ENCODE peak calls at places on chromosomes 5 and 9, in ten cellular contexts. One of them, this sample, is unnamed.

GRCh38 chr9:108565651-108566378 is 290.0 kb downstream of the ACTL7B start:
- DNase-seq in BJ: peak; percentile 39
- DNase-seq in upper lobe of left lung: no peak
- DNase-seq in fibroblast of mammary gland: peak; percentile 93
- DNase-seq in lower lobe of right lung: no peak
- DNase-seq in stomach: peak; percentile 60
- DNase-seq in left lung: no peak
- DNase-seq in right atrium auricular region: no peak
- DNase-seq in IMR-90: peak; percentile 88
- DNase-seq in heart left ventricle: peak; percentile 48
- DNase-seq in this sample: peak; percentile 77

GRCh38 chr5:73447234-73448071 is 1.1 kb downstream of the FOXD1 start:
- DNase-seq in BJ: no peak
- DNase-seq in upper lobe of left lung: peak; percentile 86
- DNase-seq in fibroblast of mammary gland: peak; percentile 58
- DNase-seq in lower lobe of right lung: peak; percentile 50
- DNase-seq in stomach: no peak
- DNase-seq in left lung: peak; percentile 82
- DNase-seq in right atrium auricular region: no peak
- DNase-seq in IMR-90: peak; percentile 75
- DNase-seq in heart left ventricle: no peak
- DNase-seq in this sample: no peak

GRCh38 chr5:172622091-172623046 is 18.7 kb upstream of the NEURL1B start:
- DNase-seq in BJ: no peak
- DNase-seq in upper lobe of left lung: no peak
- DNase-seq in fibroblast of mammary gland: no peak
- DNase-seq in lower lobe of right lung: no peak
- DNase-seq in stomach: no peak
- DNase-seq in left lung: no peak
- DNase-seq in right atrium auricular region: no peak
- DNase-seq in IMR-90: no peak
- DNase-seq in heart left ventricle: no peak
- DNase-seq in this sample: no peak

GRCh38 chr9:86202338-86202882 is 57.0 kb downstream of the C9orf153 start:
- DNase-seq in BJ: no peak
- DNase-seq in upper lobe of left lung: no peak
- DNase-seq in fibroblast of mammary gland: peak; percentile 62
- DNase-seq in lower lobe of right lung: no peak
- DNase-seq in stomach: no peak
- DNase-seq in left lung: no peak
- DNase-seq in right atrium auricular region: no peak
- DNase-seq in IMR-90: peak; percentile 61
- DNase-seq in heart left ventricle: no peak
- DNase-seq in this sample: peak; percentile 17

GRCh38 chr9:4741365-4742031 is 496 bp upstream of the AK3 start:
- DNase-seq in BJ: no peak
- DNase-seq in upper lobe of left lung: no peak
- DNase-seq in fibroblast of mammary gland: peak; percentile 18
- DNase-seq in lower lobe of right lung: no peak
- DNase-seq in stomach: peak; percentile 52
- DNase-seq in left lung: peak; percentile 79
- DNase-seq in right atrium auricular region: no peak
- DNase-seq in IMR-90: no peak
- DNase-seq in heart left ventricle: peak; percentile 40
- DNase-seq in this sample: no peak

GRCh38 chr9:87873607-87874319 is 8.9 kb upstream of the SPATA31E1 start:
- DNase-seq in BJ: no peak
- DNase-seq in upper lobe of left lung: no peak
- DNase-seq in fibroblast of mammary gland: no peak
- DNase-seq in lower lobe of right lung: no peak
- DNase-seq in stomach: no peak
- DNase-seq in left lung: no peak
- DNase-seq in right atrium auricular region: peak; percentile 28
- DNase-seq in IMR-90: peak; percentile 31
- DNase-seq in heart left ventricle: no peak
- DNase-seq in this sample: no peak

GRCh38 chr5:11869203-11869602 is 35.0 kb downstream of the CTNND2 start:
- DNase-seq in BJ: no peak
- DNase-seq in upper lobe of left lung: no peak
- DNase-seq in fibroblast of mammary gland: no peak
- DNase-seq in lower lobe of right lung: no peak
- DNase-seq in stomach: no peak
- DNase-seq in left lung: no peak
- DNase-seq in right atrium auricular region: no peak
- DNase-seq in IMR-90: no peak
- DNase-seq in heart left ventricle: no peak
- DNase-seq in this sample: no peak

GRCh38 chr5:142857405-142857804 is 87.2 kb downstream of the ARHGAP26 start:
- DNase-seq in BJ: no peak
- DNase-seq in upper lobe of left lung: no peak
- DNase-seq in fibroblast of mammary gland: no peak
- DNase-seq in lower lobe of right lung: no peak
- DNase-seq in stomach: no peak
- DNase-seq in left lung: no peak
- DNase-seq in right atrium auricular region: no peak
- DNase-seq in IMR-90: no peak
- DNase-seq in heart left ventricle: no peak
- DNase-seq in this sample: no peak

GRCh38 chr5:130213607-130214006 is 309.3 kb downstream of the CHSY3 start:
- DNase-seq in BJ: no peak
- DNase-seq in upper lobe of left lung: no peak
- DNase-seq in fibroblast of mammary gland: peak; percentile 46
- DNase-seq in lower lobe of right lung: no peak
- DNase-seq in stomach: no peak
- DNase-seq in left lung: no peak
- DNase-seq in right atrium auricular region: no peak
- DNase-seq in IMR-90: no peak
- DNase-seq in heart left ventricle: no peak
- DNase-seq in this sample: no peak

GRCh38 chr5:161176221-161176620 is 324.2 kb upstream of the ATP10B start:
- DNase-seq in BJ: no peak
- DNase-seq in upper lobe of left lung: no peak
- DNase-seq in fibroblast of mammary gland: no peak
- DNase-seq in lower lobe of right lung: no peak
- DNase-seq in stomach: no peak
- DNase-seq in left lung: no peak
- DNase-seq in right atrium auricular region: no peak
- DNase-seq in IMR-90: no peak
- DNase-seq in heart left ventricle: no peak
- DNase-seq in this sample: no peak

GRCh38 chr5:179437341-179438001 is 92.2 kb upstream of the ADAMTS2 start:
- DNase-seq in BJ: no peak
- DNase-seq in upper lobe of left lung: peak; percentile 72
- DNase-seq in fibroblast of mammary gland: no peak
- DNase-seq in lower lobe of right lung: peak; percentile 30
- DNase-seq in stomach: no peak
- DNase-seq in left lung: peak; percentile 80
- DNase-seq in right atrium auricular region: no peak
- DNase-seq in IMR-90: no peak
- DNase-seq in heart left ventricle: no peak
- DNase-seq in this sample: no peak

GRCh38 chr5:147534172-147534951 is 24.5 kb upstream of the DPYSL3 start:
- DNase-seq in BJ: no peak
- DNase-seq in upper lobe of left lung: no peak
- DNase-seq in fibroblast of mammary gland: peak; percentile 88
- DNase-seq in lower lobe of right lung: no peak
- DNase-seq in stomach: no peak
- DNase-seq in left lung: no peak
- DNase-seq in right atrium auricular region: no peak
- DNase-seq in IMR-90: peak; percentile 77
- DNase-seq in heart left ventricle: no peak
- DNase-seq in this sample: peak; percentile 59

GRCh38 chr5:115389074-115389798 is 92.8 kb upstream of the CCDC112 start:
- DNase-seq in BJ: peak; percentile 55
- DNase-seq in upper lobe of left lung: no peak
- DNase-seq in fibroblast of mammary gland: peak; percentile 73
- DNase-seq in lower lobe of right lung: no peak
- DNase-seq in stomach: no peak
- DNase-seq in left lung: no peak
- DNase-seq in right atrium auricular region: no peak
- DNase-seq in IMR-90: peak; percentile 48
- DNase-seq in heart left ventricle: no peak
- DNase-seq in this sample: no peak

GRCh38 chr9:38068616-38068865 is 486 bp downstream of the SHB start:
- DNase-seq in BJ: no peak
- DNase-seq in upper lobe of left lung: no peak
- DNase-seq in fibroblast of mammary gland: no peak
- DNase-seq in lower lobe of right lung: no peak
- DNase-seq in stomach: peak; percentile 46
- DNase-seq in left lung: no peak
- DNase-seq in right atrium auricular region: no peak
- DNase-seq in IMR-90: peak; percentile 59
- DNase-seq in heart left ventricle: peak; percentile 51
- DNase-seq in this sample: no peak

GRCh38 chr9:106945727-106946690 is 83.0 kb downstream of the ZNF462 start:
- DNase-seq in BJ: no peak
- DNase-seq in upper lobe of left lung: no peak
- DNase-seq in fibroblast of mammary gland: peak; percentile 94
- DNase-seq in lower lobe of right lung: no peak
- DNase-seq in stomach: no peak
- DNase-seq in left lung: no peak
- DNase-seq in right atrium auricular region: no peak
- DNase-seq in IMR-90: peak; percentile 91
- DNase-seq in heart left ventricle: no peak
- DNase-seq in this sample: peak; percentile 52

GRCh38 chr9:1222511-1222910 is 172.4 kb downstream of the DMRT2 start:
- DNase-seq in BJ: no peak
- DNase-seq in upper lobe of left lung: no peak
- DNase-seq in fibroblast of mammary gland: peak; percentile 46
- DNase-seq in lower lobe of right lung: no peak
- DNase-seq in stomach: no peak
- DNase-seq in left lung: no peak
- DNase-seq in right atrium auricular region: no peak
- DNase-seq in IMR-90: peak; percentile 76
- DNase-seq in heart left ventricle: no peak
- DNase-seq in this sample: no peak

DNA sequence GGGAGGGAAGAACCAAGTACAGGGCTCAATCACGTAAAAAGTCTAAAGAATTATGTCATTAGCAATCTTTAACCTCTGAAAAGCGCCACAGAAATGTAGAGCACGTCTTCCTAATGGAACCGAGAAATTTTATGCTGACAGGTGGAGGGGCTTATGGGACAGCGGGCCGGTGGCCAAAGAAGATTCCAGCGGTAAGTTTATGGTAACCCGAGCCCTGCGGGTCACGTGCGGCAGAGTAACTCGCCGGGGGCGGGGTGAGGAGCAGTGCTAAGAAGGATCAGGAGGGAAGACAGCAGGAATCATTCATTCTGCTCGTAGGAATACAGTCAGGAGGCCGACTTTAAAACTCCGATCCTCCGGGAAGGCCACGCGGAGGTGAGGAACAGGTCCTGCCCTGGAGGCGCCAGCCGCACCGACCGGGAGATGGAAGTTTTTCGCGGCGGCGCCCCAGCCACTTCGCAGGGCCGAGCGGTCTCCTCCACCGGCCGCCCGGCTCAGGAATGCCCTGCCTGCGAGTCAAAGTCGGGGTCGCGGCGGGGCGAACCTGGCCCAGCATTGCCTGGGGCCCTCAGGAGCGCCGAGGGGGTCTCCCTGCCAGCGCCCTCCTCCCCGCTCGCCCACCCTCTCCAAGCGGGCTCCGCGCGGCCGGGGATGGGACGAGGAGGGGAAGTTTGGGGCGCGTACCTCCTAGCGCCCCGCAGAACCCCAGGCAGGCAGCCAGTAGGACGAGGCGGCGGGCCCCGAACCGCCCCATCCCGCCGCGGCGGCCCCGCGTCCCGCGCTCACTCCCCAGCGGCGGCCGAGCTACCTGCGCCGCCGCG is 101.8 kb downstream of the ESM1 start:
- DNase-seq in BJ: no peak
- DNase-seq in upper lobe of left lung: peak; percentile 86
- DNase-seq in fibroblast of mammary gland: peak; percentile 40
- DNase-seq in lower lobe of right lung: peak; percentile 60
- DNase-seq in stomach: peak; percentile 50
- DNase-seq in left lung: peak; percentile 84
- DNase-seq in right atrium auricular region: no peak
- DNase-seq in IMR-90: peak; percentile 54
- DNase-seq in heart left ventricle: peak; percentile 23
- DNase-seq in this sample: no peak
- H3K4me3 ChIP-seq in BJ: peak overlapping the region; percentile 49
- H3K4me3 ChIP-seq in upper lobe of left lung: peak overlapping the region; percentile 53
- H3K4me3 ChIP-seq in fibroblast of mammary gland: peak overlapping the region; percentile 35
- H3K4me3 ChIP-seq in lower lobe of right lung: peak overlapping the region; percentile 58
- H3K4me3 ChIP-seq in stomach: peak overlapping the region; percentile 52
- H3K4me3 ChIP-seq in left lung: peak overlapping the region; percentile 32
- H3K4me3 ChIP-seq in right atrium auricular region: peak overlapping the region; percentile 37
- H3K4me3 ChIP-seq in IMR-90: peak overlapping the region; percentile 30
- H3K4me3 ChIP-seq in heart left ventricle: peak overlapping the region; percentile 46
- H3K4me3 ChIP-seq in this sample: peak overlapping the region; percentile 30

DNA sequence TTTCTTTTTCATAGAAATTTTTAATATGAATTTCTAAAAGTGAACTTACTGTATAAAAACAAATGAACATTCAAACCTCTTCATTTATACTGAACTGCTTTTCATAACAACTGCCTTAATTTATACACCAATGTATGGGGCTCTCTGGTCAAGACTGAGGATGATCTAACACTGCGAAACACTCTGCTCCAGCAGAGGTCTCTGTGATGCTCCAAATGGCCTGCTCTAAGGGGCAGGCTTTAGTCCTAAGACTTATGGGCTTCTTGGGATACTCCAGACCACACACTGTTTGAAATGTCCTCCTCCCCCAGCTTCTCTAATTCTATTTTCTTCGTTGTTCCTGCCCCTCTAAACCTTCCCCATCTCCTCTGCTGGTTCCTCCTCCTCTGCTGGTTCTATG is 58.5 kb downstream of the LIFR start:
- DNase-seq in BJ: no peak
- DNase-seq in upper lobe of left lung: no peak
- DNase-seq in fibroblast of mammary gland: peak; percentile 45
- DNase-seq in lower lobe of right lung: no peak
- DNase-seq in stomach: no peak
- DNase-seq in left lung: no peak
- DNase-seq in right atrium auricular region: no peak
- DNase-seq in IMR-90: peak; percentile 31
- DNase-seq in heart left ventricle: no peak
- DNase-seq in this sample: no peak
- TF ChIP-seq CTCF in BJ: peak; percentile 22
- TF ChIP-seq CTCF in upper lobe of left lung: no peak
- TF ChIP-seq CTCF in fibroblast of mammary gland: peak; percentile 31
- TF ChIP-seq CTCF in lower lobe of right lung: no peak
- TF ChIP-seq CTCF in stomach: no peak
- TF ChIP-seq CTCF in left lung: no peak
- TF ChIP-seq CTCF in right atrium auricular region: peak; percentile 35
- TF ChIP-seq CTCF in IMR-90: no peak
- TF ChIP-seq CTCF in heart left ventricle: peak; percentile 12
- TF ChIP-seq CTCF in this sample: peak; percentile 24

GRCh38 chr9:23683021-23683431 is 143.0 kb downstream of the ELAVL2 start:
- DNase-seq in BJ: no peak
- DNase-seq in upper lobe of left lung: no peak
- DNase-seq in fibroblast of mammary gland: no peak
- DNase-seq in lower lobe of right lung: no peak
- DNase-seq in stomach: no peak
- DNase-seq in left lung: no peak
- DNase-seq in right atrium auricular region: no peak
- DNase-seq in IMR-90: no peak
- DNase-seq in heart left ventricle: no peak
- DNase-seq in this sample: no peak
- H3K4me3 ChIP-seq in BJ: no peak overlapping the region
- H3K4me3 ChIP-seq in upper lobe of left lung: no peak overlapping the region
- H3K4me3 ChIP-seq in fibroblast of mammary gland: no peak overlapping the region
- H3K4me3 ChIP-seq in lower lobe of right lung: no peak overlapping the region
- H3K4me3 ChIP-seq in stomach: no peak overlapping the region
- H3K4me3 ChIP-seq in left lung: no peak overlapping the region
- H3K4me3 ChIP-seq in right atrium auricular region: no peak overlapping the region
- H3K4me3 ChIP-seq in IMR-90: no peak overlapping the region
- H3K4me3 ChIP-seq in heart left ventricle: no peak overlapping the region
- H3K4me3 ChIP-seq in this sample: no peak overlapping the region

GRCh38 chr5:134184155-134185135 is 7.7 kb upstream of the SKP1 start:
- DNase-seq in BJ: no peak
- DNase-seq in upper lobe of left lung: no peak
- DNase-seq in fibroblast of mammary gland: peak; percentile 70
- DNase-seq in lower lobe of right lung: peak; percentile 73
- DNase-seq in stomach: peak; percentile 78
- DNase-seq in left lung: peak; percentile 78
- DNase-seq in right atrium auricular region: no peak
- DNase-seq in IMR-90: peak; percentile 56
- DNase-seq in heart left ventricle: peak; percentile 69
- DNase-seq in this sample: no peak
- TF ChIP-seq CTCF in BJ: peak; percentile 96
- TF ChIP-seq CTCF in upper lobe of left lung: peak; percentile 82
- TF ChIP-seq CTCF in fibroblast of mammary gland: peak; percentile 97
- TF ChIP-seq CTCF in lower lobe of right lung: peak; percentile 92
- TF ChIP-seq CTCF in stomach: peak; percentile 84
- TF ChIP-seq CTCF in left lung: peak; percentile 85
- TF ChIP-seq CTCF in right atrium auricular region: peak; percentile 92
- TF ChIP-seq CTCF in IMR-90: peak; percentile 89
- TF ChIP-seq CTCF in heart left ventricle: peak; percentile 96
- TF ChIP-seq CTCF in this sample: peak; percentile 98

This sample was measured in AG09309.